ENCODE peak calls at places on chromosomes 16 and 17, in seven cellular contexts. G, J, P, B, U, M and A are unnamed samples. For H3K79me1, the result is how much of the 10 kb centered on the place peaks cover.

GRCh38 chr16:5015351-5015750 is 18.4 kb downstream of the NAGPA start:
- DNase-seq in G (no peak), J (no peak), P (no peak), B (no peak), U (peak), M (no peak), A (no peak)

GRCh38 chr16:84868829-84869457 is 49.2 kb downstream of the CRISPLD2 start:
- DNase-seq in G (no peak), J (no peak), P (no peak), B (no peak), U (no peak), M (no peak), A (no peak)

GRCh38 chr17:60390223-60390622 is 1.7 kb downstream of the USP32 start:
- DNase-seq in G (no peak), J (no peak), P (peak), B (no peak), U (no peak), M (peak), A (peak)

GRCh38 chr17:29004081-29004692 is 1.6 kb downstream of the SEZ6 start:
- DNase-seq in G (no peak), J (no peak), P (peak), B (no peak), U (peak), M (peak), A (peak)

GRCh38 chr17:44255915-44256314 is 12.0 kb downstream of the SLC4A1 start:
- DNase-seq in G (no peak), J (no peak), P (no peak), B (no peak), U (no peak), M (no peak), A (no peak)

GRCh38 chr17:75791251-75791650 is 6.6 kb downstream of the UNK start:
- DNase-seq in G (no peak), J (no peak), P (no peak), B (no peak), U (no peak), M (no peak), A (no peak)

GRCh38 chr17:47862621-47863440 is 11.9 kb upstream of the SP6 start:
- DNase-seq in G (no peak), J (no peak), P (peak), B (no peak), U (no peak), M (peak), A (peak)

GRCh38 chr17:10620823-10621222 is 36.3 kb downstream of the MYH3 start:
- DNase-seq in G (no peak), J (no peak), P (no peak), B (no peak), U (no peak), M (no peak), A (peak)

GRCh38 chr16:55900616-55901393 is 25.6 kb upstream of the CES5A start:
- DNase-seq in G (peak), J (no peak), P (no peak), B (no peak), U (no peak), M (no peak), A (no peak)

GRCh38 chr17:75404739-75405364 is 626 bp downstream of the GRB2 start:
- DNase-seq in G (peak), J (no peak), P (peak), B (peak), U (peak), M (peak), A (peak)

GRCh38 chr17:40335620-40336019 is 26.6 kb downstream of the RARA start:
- DNase-seq in G (no peak), J (no peak), P (no peak), B (no peak), U (no peak), M (no peak), A (no peak)

GRCh38 chr17:69434164-69434579 is 19.7 kb downstream of the MAP2K6 start:
- DNase-seq in G (no peak), J (no peak), P (peak), B (no peak), U (no peak), M (peak), A (no peak)

GRCh38 chr17:42889809-42890208 is 10.8 kb upstream of the G6PC1 start:
- DNase-seq in G (no peak), J (no peak), P (no peak), B (no peak), U (no peak), M (no peak), A (no peak)

GRCh38 chr17:22374741-22375140 is 682.4 kb downstream of the KCNJ18 start:
- DNase-seq in G (no peak), J (no peak), P (no peak), B (no peak), U (no peak), M (no peak), A (no peak)

GRCh38 chr16:13780841-13781553 is 139.0 kb upstream of the ERCC4 start:
- DNase-seq in G (no peak), J (no peak), P (no peak), B (no peak), U (no peak), M (no peak), A (no peak)

GRCh38 chr16:14334366-14335105 is 263.4 kb downstream of the MRTFB start:
- DNase-seq in G (no peak), J (no peak), P (no peak), B (no peak), U (no peak), M (no peak), A (peak)

GRCh38 chr17:68383443-68384321 is 73.6 kb downstream of the WIPI1 start:
- DNase-seq in G (peak), J (no peak), P (peak), B (no peak), U (no peak), M (peak), A (peak)
- H3K27ac ChIP-seq in G (no peak), J (no peak), P (peak), B (no peak), U (no peak), M (peak), A (peak)

GRCh38 chr16:80667925-80668324 is 127.1 kb downstream of the DYNLRB2 start:
- DNase-seq in G (no peak), J (no peak), P (no peak), B (no peak), U (no peak), M (no peak), A (no peak)
- H3K79me1 ChIP-seq in G (under half), J (under half), P (under half), B (under half), U (under half), M (under half), A (under half)

GRCh38 chr16:12527077-12527476 is 276.6 kb downstream of the CPPED1 start:
- DNase-seq in G (no peak), J (no peak), P (no peak), B (no peak), U (no peak), M (no peak), A (no peak)

GRCh38 chr16:12531937-12532336 is 271.8 kb downstream of the CPPED1 start:
- DNase-seq in G (no peak), J (no peak), P (peak), B (no peak), U (no peak), M (peak), A (peak)

GRCh38 chr16:12529582-12529981 is 274.1 kb downstream of the CPPED1 start:
- DNase-seq in G (no peak), J (no peak), P (no peak), B (no peak), U (no peak), M (no peak), A (peak)

GRCh38 chr16:12532871-12533610 is 270.6 kb downstream of the CPPED1 start:
- DNase-seq in G (no peak), J (no peak), P (no peak), B (no peak), U (no peak), M (no peak), A (no peak)

GRCh38 chr16:12530291-12530690 is 273.4 kb downstream of the CPPED1 start:
- DNase-seq in G (no peak), J (no peak), P (no peak), B (no peak), U (no peak), M (no peak), A (no peak)
- H2BK120ac ChIP-seq in G (no peak), J (no peak), P (no peak), B (no peak), U (no peak), M (no peak), A (no peak)

DNA sequence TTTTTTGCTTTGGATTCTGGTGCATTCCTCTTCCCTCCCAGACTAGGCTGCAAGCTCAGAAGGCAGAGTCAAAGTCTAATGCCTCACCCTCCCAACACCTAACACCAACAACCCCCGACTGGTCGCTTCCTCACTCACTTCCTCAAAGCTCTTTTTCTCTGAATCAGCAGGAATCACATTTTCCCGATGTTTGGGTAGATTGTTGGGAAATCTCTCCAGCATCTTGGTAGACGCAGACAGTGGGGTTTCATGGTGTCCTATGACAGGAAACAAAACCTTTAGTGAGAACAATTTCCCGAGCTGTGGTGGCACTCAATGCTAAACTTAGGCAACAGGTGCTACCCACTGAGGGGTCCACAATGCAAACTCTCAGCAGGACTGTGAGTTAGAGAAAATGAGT is 39.9 kb upstream of the ICAM2 start:
- DNase-seq in G (no peak), J (no peak), P (no peak), B (no peak), U (peak), M (no peak), A (no peak)
- H3K27ac ChIP-seq in G (no peak), J (no peak), P (no peak), B (no peak), U (no peak), M (no peak), A (no peak)

GRCh38 chr16:89931305-89931896 is 8.3 kb downstream of the TUBB3 start:
- DNase-seq in G (no peak), J (no peak), P (no peak), B (no peak), U (no peak), M (no peak), A (no peak)
- H3K79me1 ChIP-seq in G (under half), J (under half), P (under half), B (under half), U (under half), M (under half), A (under half)

GRCh38 chr16:75750516-75750915 is 24.2 kb upstream of the CPHXL start:
- DNase-seq in G (no peak), J (no peak), P (no peak), B (no peak), U (no peak), M (no peak), A (no peak)
- H2BK120ac ChIP-seq in G (no peak), J (no peak), P (no peak), B (no peak), U (no peak), M (no peak), A (no peak)

GRCh38 chr16:1981972-1982574 is 804 bp upstream of the NOXO1 start:
- DNase-seq in G (no peak), J (no peak), P (no peak), B (no peak), U (no peak), M (no peak), A (no peak)

GRCh38 chr16:1981398-1981836 is at the start of gene NOXO1:
- DNase-seq in G (no peak), J (no peak), P (no peak), B (peak), U (peak), M (no peak), A (no peak)

GRCh38 chr16:1984347-1985225 is 593 bp downstream of the GFER start:
- DNase-seq in G (peak), J (no peak), P (peak), B (no peak), U (no peak), M (no peak), A (no peak)

GRCh38 chr16:1983544-1984346 is at the start of gene GFER:
- DNase-seq in G (peak), J (peak), P (peak), B (peak), U (peak), M (peak), A (peak)

DNA sequence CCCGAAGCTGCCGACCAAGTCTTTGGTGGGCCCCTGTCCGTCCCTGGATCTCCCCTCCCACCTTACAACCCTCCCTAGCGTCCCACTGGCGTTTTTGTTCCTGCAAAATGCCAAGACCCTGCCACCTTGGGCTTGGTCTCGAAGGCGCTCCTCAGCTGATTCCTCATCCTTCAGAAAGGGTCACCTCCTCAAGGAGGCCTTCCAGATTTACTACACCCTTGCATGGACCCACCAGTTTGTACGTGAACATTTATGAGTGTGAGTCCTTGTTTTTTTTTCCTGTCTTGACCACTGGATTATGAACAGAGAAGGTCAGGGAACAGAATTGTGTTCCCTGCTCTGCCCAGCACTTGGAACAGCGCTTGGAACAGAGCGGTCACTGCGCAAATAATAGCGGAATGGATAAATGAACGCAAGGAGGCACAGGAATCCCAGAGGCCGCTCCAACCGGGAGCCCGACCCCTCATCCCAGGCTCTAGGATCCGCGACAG is 895 bp upstream of the GFER start:
- DNase-seq in G (no peak), J (no peak), P (no peak), B (no peak), U (no peak), M (no peak), A (no peak)
- H3K27ac ChIP-seq in G (no peak), J (peak), P (no peak), B (no peak), U (no peak), M (no peak), A (no peak)

DNA sequence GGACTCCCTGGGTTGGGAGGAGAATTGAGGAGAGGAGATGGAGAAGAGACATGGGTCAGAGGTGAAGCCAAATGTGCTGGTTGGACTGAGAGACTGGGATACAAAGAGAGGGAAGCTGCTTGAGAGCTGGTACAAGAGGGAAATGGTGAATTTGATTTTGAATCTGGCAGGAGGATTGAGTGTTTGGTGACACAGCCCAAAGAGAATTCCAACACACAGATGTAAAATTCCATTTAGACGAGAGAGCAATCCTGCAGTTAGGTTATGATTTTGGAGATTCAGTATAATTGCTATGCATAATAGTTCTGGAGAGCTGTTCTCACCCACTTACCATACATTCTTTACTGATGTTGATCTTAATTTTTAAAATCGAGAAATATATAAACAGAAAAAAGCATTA is 57.7 kb downstream of the HSD17B2 start:
- DNase-seq in G (no peak), J (no peak), P (peak), B (no peak), U (peak), M (no peak), A (no peak)
- H3K79me1 ChIP-seq in G (under half), J (under half), P (under half), B (under half), U (under half), M (under half), A (under half)

GRCh38 chr16:50386139-50386538 is 17.4 kb upstream of the BRD7 start:
- DNase-seq in G (no peak), J (no peak), P (no peak), B (no peak), U (peak), M (no peak), A (no peak)
- H2BK120ac ChIP-seq in G (no peak), J (no peak), P (no peak), B (no peak), U (no peak), M (no peak), A (no peak)